ENCODE peak calls at places on chromosomes 6 and 20, in six cellular contexts. One of them, this sample, is unnamed.
A peak's percentile ranks its signal among the peaks of the same experiment; 100 is the strongest.

GRCh38 chr6:133241088-133241900 is at the start of gene EYA4:
- DNase-seq in C1 segment of cervical spinal cord: peak; percentile 73
- DNase-seq in A549: peak; percentile 41
- DNase-seq in left ventricle myocardium superior: peak; percentile 76
- DNase-seq in CD8-positive, alpha-beta T cell: no peak
- DNase-seq in nephron progenitor cell: peak; percentile 65
- DNase-seq in this sample: peak; percentile 44

GRCh38 chr6:144296973-144297372 is 11.8 kb downstream of the UTRN start:
- DNase-seq in left ventricle myocardium superior: no peak
- DNase-seq in nephron progenitor cell: no peak
- DNase-seq in C1 segment of cervical spinal cord: no peak
- DNase-seq in A549: no peak
- DNase-seq in CD8-positive, alpha-beta T cell: no peak
- DNase-seq in this sample: no peak

GRCh38 chr6:169724554-169725269 is 412 bp upstream of the PHF10 start:
- DNase-seq in left ventricle myocardium superior: peak; percentile 66
- DNase-seq in CD8-positive, alpha-beta T cell: peak; percentile 29
- DNase-seq in C1 segment of cervical spinal cord: peak; percentile 74
- DNase-seq in nephron progenitor cell: peak; percentile 87
- DNase-seq in A549: no peak
- DNase-seq in this sample: peak; percentile 58

GRCh38 chr20:59835057-59835447 is 98.4 kb downstream of the SYCP2 start:
- DNase-seq in C1 segment of cervical spinal cord: no peak
- DNase-seq in A549: no peak
- DNase-seq in left ventricle myocardium superior: peak; percentile 26
- DNase-seq in nephron progenitor cell: no peak
- DNase-seq in CD8-positive, alpha-beta T cell: no peak
- DNase-seq in this sample: no peak

GRCh38 chr20:57653546-57653900 is 33.3 kb upstream of the ZBP1 start:
- DNase-seq in left ventricle myocardium superior: peak; percentile 16
- DNase-seq in CD8-positive, alpha-beta T cell: no peak
- DNase-seq in nephron progenitor cell: no peak
- DNase-seq in C1 segment of cervical spinal cord: no peak
- DNase-seq in A549: peak; percentile 9
- DNase-seq in this sample: no peak

GRCh38 chr6:149443411-149444181 is 41.2 kb downstream of the ZC3H12D start:
- DNase-seq in CD8-positive, alpha-beta T cell: no peak
- DNase-seq in A549: no peak
- DNase-seq in nephron progenitor cell: no peak
- DNase-seq in C1 segment of cervical spinal cord: no peak
- DNase-seq in left ventricle myocardium superior: no peak
- DNase-seq in this sample: no peak

GRCh38 chr6:158153576-158153975 is 14.5 kb downstream of the SERAC1 start:
- DNase-seq in C1 segment of cervical spinal cord: no peak
- DNase-seq in left ventricle myocardium superior: no peak
- DNase-seq in nephron progenitor cell: no peak
- DNase-seq in CD8-positive, alpha-beta T cell: no peak
- DNase-seq in A549: no peak
- DNase-seq in this sample: no peak

GRCh38 chr6:99614430-99615161 is 8.0 kb downstream of the PRDM13 start:
- DNase-seq in left ventricle myocardium superior: no peak
- DNase-seq in CD8-positive, alpha-beta T cell: no peak
- DNase-seq in nephron progenitor cell: peak; percentile 58
- DNase-seq in C1 segment of cervical spinal cord: no peak
- DNase-seq in A549: peak; percentile 51
- DNase-seq in this sample: peak; percentile 38

GRCh38 chr6:31836676-31837611 is 9.4 kb downstream of the HSPA1B start:
- DNase-seq in CD8-positive, alpha-beta T cell: no peak
- DNase-seq in C1 segment of cervical spinal cord: no peak
- DNase-seq in left ventricle myocardium superior: no peak
- DNase-seq in nephron progenitor cell: no peak
- DNase-seq in A549: no peak
- DNase-seq in this sample: peak; percentile 74

GRCh38 chr6:122838060-122838780 is 49.2 kb downstream of the SMPDL3A start:
- DNase-seq in left ventricle myocardium superior: no peak
- DNase-seq in A549: peak; percentile 10
- DNase-seq in nephron progenitor cell: no peak
- DNase-seq in C1 segment of cervical spinal cord: no peak
- DNase-seq in CD8-positive, alpha-beta T cell: no peak
- DNase-seq in this sample: peak; percentile 41

GRCh38 chr6:24788031-24788665 is 10.6 kb downstream of the ARMH2 start:
- DNase-seq in CD8-positive, alpha-beta T cell: no peak
- DNase-seq in nephron progenitor cell: no peak
- DNase-seq in C1 segment of cervical spinal cord: no peak
- DNase-seq in A549: no peak
- DNase-seq in left ventricle myocardium superior: no peak
- DNase-seq in this sample: peak; percentile 34

GRCh38 chr20:23246682-23247664 is 103.6 kb upstream of the NXT1 start:
- DNase-seq in CD8-positive, alpha-beta T cell: no peak
- DNase-seq in A549: no peak
- DNase-seq in nephron progenitor cell: no peak
- DNase-seq in C1 segment of cervical spinal cord: no peak
- DNase-seq in left ventricle myocardium superior: peak; percentile 66
- DNase-seq in this sample: no peak

GRCh38 chr6:25757936-25758642 is 3.5 kb downstream of the SLC17A4 start:
- DNase-seq in nephron progenitor cell: no peak
- DNase-seq in CD8-positive, alpha-beta T cell: no peak
- DNase-seq in A549: no peak
- DNase-seq in left ventricle myocardium superior: no peak
- DNase-seq in C1 segment of cervical spinal cord: no peak
- DNase-seq in this sample: no peak

GRCh38 chr6:113306552-113307145 is 550.5 kb upstream of the MARCKS start:
- DNase-seq in C1 segment of cervical spinal cord: peak; percentile 9
- DNase-seq in CD8-positive, alpha-beta T cell: no peak
- DNase-seq in nephron progenitor cell: peak; percentile 50
- DNase-seq in left ventricle myocardium superior: peak; percentile 76
- DNase-seq in A549: peak; percentile 0
- DNase-seq in this sample: peak; percentile 49

GRCh38 chr6:168155821-168156741 is 77.1 kb upstream of the FRMD1 start:
- DNase-seq in A549: no peak
- DNase-seq in CD8-positive, alpha-beta T cell: no peak
- DNase-seq in C1 segment of cervical spinal cord: no peak
- DNase-seq in nephron progenitor cell: no peak
- DNase-seq in left ventricle myocardium superior: no peak
- DNase-seq in this sample: no peak

GRCh38 chr20:56689852-56690485 is 60.9 kb downstream of the TFAP2C start:
- DNase-seq in nephron progenitor cell: no peak
- DNase-seq in CD8-positive, alpha-beta T cell: no peak
- DNase-seq in left ventricle myocardium superior: no peak
- DNase-seq in C1 segment of cervical spinal cord: no peak
- DNase-seq in A549: no peak
- DNase-seq in this sample: peak; percentile 82

GRCh38 chr6:167766986-167767714 is 59.6 kb upstream of the AFDN start:
- DNase-seq in C1 segment of cervical spinal cord: no peak
- DNase-seq in left ventricle myocardium superior: peak; percentile 56
- DNase-seq in A549: no peak
- DNase-seq in CD8-positive, alpha-beta T cell: no peak
- DNase-seq in nephron progenitor cell: no peak
- DNase-seq in this sample: no peak

GRCh38 chr6:72769459-72770125 is 147.7 kb downstream of the KCNQ5 start:
- DNase-seq in CD8-positive, alpha-beta T cell: no peak
- DNase-seq in A549: no peak
- DNase-seq in nephron progenitor cell: no peak
- DNase-seq in left ventricle myocardium superior: no peak
- DNase-seq in C1 segment of cervical spinal cord: no peak
- DNase-seq in this sample: no peak

GRCh38 chr6:150354754-150355571 is 13.8 kb upstream of the IYD start:
- DNase-seq in CD8-positive, alpha-beta T cell: no peak
- DNase-seq in A549: no peak
- DNase-seq in C1 segment of cervical spinal cord: no peak
- DNase-seq in left ventricle myocardium superior: no peak
- DNase-seq in nephron progenitor cell: no peak
- DNase-seq in this sample: peak; percentile 41

GRCh38 chr20:13990465-13990864 is at the start of gene SEL1L2:
- DNase-seq in CD8-positive, alpha-beta T cell: no peak
- DNase-seq in A549: no peak
- DNase-seq in C1 segment of cervical spinal cord: no peak
- DNase-seq in left ventricle myocardium superior: no peak
- DNase-seq in nephron progenitor cell: peak; percentile 27
- DNase-seq in this sample: no peak

GRCh38 chr6:17250237-17250636 is 30.9 kb upstream of the RBM24 start:
- DNase-seq in A549: no peak
- DNase-seq in nephron progenitor cell: no peak
- DNase-seq in C1 segment of cervical spinal cord: no peak
- DNase-seq in CD8-positive, alpha-beta T cell: no peak
- DNase-seq in left ventricle myocardium superior: no peak
- DNase-seq in this sample: no peak